ENCODE peak calls at places on chromosome 4, in ten cellular contexts. One of them, this sample, is unnamed.

GRCh38 chr4:139740531-139741041 is 75.0 kb downstream of the MGST2 start:
- DNase-seq in amniotic stem cell: peak
- DNase-seq in DMS153: peak
- DNase-seq in AML-193: peak
- DNase-seq in stimulated activated CD4-positive, alpha-beta T cell treated with anti-CD3 and anti-CD28 coated beads, Interleukin-15, amount 100 ng/mL, for 1 hour: no peak
- DNase-seq in activated T-cell treated with anti-CD3 and anti-CD28 coated beads, Interleukin-2, amount 50 U/mL, for 72 hours: no peak
- DNase-seq in HL-60: peak
- DNase-seq in stromal cell of bone marrow: peak
- DNase-seq in GM04504: peak
- DNase-seq in GM23338: no peak
- DNase-seq in this sample: no peak

GRCh38 chr4:94889961-94890360 is 132.2 kb downstream of the BMPR1B start:
- DNase-seq in amniotic stem cell: no peak
- DNase-seq in stromal cell of bone marrow: peak
- DNase-seq in AML-193: no peak
- DNase-seq in GM04504: peak
- DNase-seq in DMS153: no peak
- DNase-seq in activated T-cell treated with anti-CD3 and anti-CD28 coated beads, Interleukin-2, amount 50 U/mL, for 72 hours: no peak
- DNase-seq in stimulated activated CD4-positive, alpha-beta T cell treated with anti-CD3 and anti-CD28 coated beads, Interleukin-15, amount 100 ng/mL, for 1 hour: no peak
- DNase-seq in GM23338: peak
- DNase-seq in HL-60: no peak
- DNase-seq in this sample: no peak

GRCh38 chr4:113539408-113539807 is 222.1 kb downstream of the CAMK2D start:
- DNase-seq in activated T-cell treated with anti-CD3 and anti-CD28 coated beads, Interleukin-2, amount 50 U/mL, for 72 hours: peak
- DNase-seq in AML-193: no peak
- DNase-seq in stromal cell of bone marrow: peak
- DNase-seq in GM04504: peak
- DNase-seq in amniotic stem cell: peak
- DNase-seq in stimulated activated CD4-positive, alpha-beta T cell treated with anti-CD3 and anti-CD28 coated beads, Interleukin-15, amount 100 ng/mL, for 1 hour: no peak
- DNase-seq in HL-60: no peak
- DNase-seq in DMS153: no peak
- DNase-seq in GM23338: no peak
- DNase-seq in this sample: no peak

GRCh38 chr4:17939061-17939460 is 82.5 kb downstream of the LCORL start:
- DNase-seq in GM04504: no peak
- DNase-seq in HL-60: no peak
- DNase-seq in activated T-cell treated with anti-CD3 and anti-CD28 coated beads, Interleukin-2, amount 50 U/mL, for 72 hours: no peak
- DNase-seq in stimulated activated CD4-positive, alpha-beta T cell treated with anti-CD3 and anti-CD28 coated beads, Interleukin-15, amount 100 ng/mL, for 1 hour: no peak
- DNase-seq in DMS153: no peak
- DNase-seq in stromal cell of bone marrow: no peak
- DNase-seq in amniotic stem cell: no peak
- DNase-seq in GM23338: no peak
- DNase-seq in AML-193: no peak
- DNase-seq in this sample: no peak

GRCh38 chr4:54315561-54315960 is 86.5 kb downstream of the PDGFRA start:
- DNase-seq in DMS153: peak
- DNase-seq in activated T-cell treated with anti-CD3 and anti-CD28 coated beads, Interleukin-2, amount 50 U/mL, for 72 hours: peak
- DNase-seq in stromal cell of bone marrow: no peak
- DNase-seq in HL-60: no peak
- DNase-seq in amniotic stem cell: no peak
- DNase-seq in AML-193: no peak
- DNase-seq in GM23338: no peak
- DNase-seq in GM04504: no peak
- DNase-seq in stimulated activated CD4-positive, alpha-beta T cell treated with anti-CD3 and anti-CD28 coated beads, Interleukin-15, amount 100 ng/mL, for 1 hour: no peak
- DNase-seq in this sample: no peak

GRCh38 chr4:119068529-119068962 is 67.1 kb upstream of the MYOZ2 start:
- DNase-seq in stromal cell of bone marrow: no peak
- DNase-seq in AML-193: no peak
- DNase-seq in stimulated activated CD4-positive, alpha-beta T cell treated with anti-CD3 and anti-CD28 coated beads, Interleukin-15, amount 100 ng/mL, for 1 hour: no peak
- DNase-seq in GM23338: peak
- DNase-seq in DMS153: no peak
- DNase-seq in amniotic stem cell: no peak
- DNase-seq in GM04504: peak
- DNase-seq in HL-60: no peak
- DNase-seq in activated T-cell treated with anti-CD3 and anti-CD28 coated beads, Interleukin-2, amount 50 U/mL, for 72 hours: no peak
- DNase-seq in this sample: no peak

GRCh38 chr4:7781361-7781760 is 158.3 kb downstream of the AFAP1 start:
- DNase-seq in amniotic stem cell: no peak
- DNase-seq in DMS153: no peak
- DNase-seq in stimulated activated CD4-positive, alpha-beta T cell treated with anti-CD3 and anti-CD28 coated beads, Interleukin-15, amount 100 ng/mL, for 1 hour: no peak
- DNase-seq in GM04504: peak
- DNase-seq in GM23338: no peak
- DNase-seq in AML-193: no peak
- DNase-seq in HL-60: no peak
- DNase-seq in activated T-cell treated with anti-CD3 and anti-CD28 coated beads, Interleukin-2, amount 50 U/mL, for 72 hours: no peak
- DNase-seq in stromal cell of bone marrow: no peak
- DNase-seq in this sample: no peak

GRCh38 chr4:5635826-5636196 is 72.5 kb downstream of the EVC2 start:
- DNase-seq in amniotic stem cell: peak
- DNase-seq in activated T-cell treated with anti-CD3 and anti-CD28 coated beads, Interleukin-2, amount 50 U/mL, for 72 hours: no peak
- DNase-seq in AML-193: no peak
- DNase-seq in DMS153: no peak
- DNase-seq in stimulated activated CD4-positive, alpha-beta T cell treated with anti-CD3 and anti-CD28 coated beads, Interleukin-15, amount 100 ng/mL, for 1 hour: no peak
- DNase-seq in GM04504: no peak
- DNase-seq in stromal cell of bone marrow: peak
- DNase-seq in HL-60: no peak
- DNase-seq in GM23338: no peak
- DNase-seq in this sample: no peak

GRCh38 chr4:37008199-37008598 is 236.3 kb upstream of the NWD2 start:
- DNase-seq in amniotic stem cell: no peak
- DNase-seq in GM04504: no peak
- DNase-seq in activated T-cell treated with anti-CD3 and anti-CD28 coated beads, Interleukin-2, amount 50 U/mL, for 72 hours: no peak
- DNase-seq in GM23338: no peak
- DNase-seq in AML-193: no peak
- DNase-seq in stimulated activated CD4-positive, alpha-beta T cell treated with anti-CD3 and anti-CD28 coated beads, Interleukin-15, amount 100 ng/mL, for 1 hour: no peak
- DNase-seq in stromal cell of bone marrow: no peak
- DNase-seq in HL-60: no peak
- DNase-seq in DMS153: peak
- DNase-seq in this sample: no peak

GRCh38 chr4:168766537-168767316 is 243.3 kb downstream of the CBR4 start:
- DNase-seq in GM04504: peak
- DNase-seq in stromal cell of bone marrow: peak
- DNase-seq in amniotic stem cell: no peak
- DNase-seq in stimulated activated CD4-positive, alpha-beta T cell treated with anti-CD3 and anti-CD28 coated beads, Interleukin-15, amount 100 ng/mL, for 1 hour: no peak
- DNase-seq in AML-193: no peak
- DNase-seq in GM23338: no peak
- DNase-seq in activated T-cell treated with anti-CD3 and anti-CD28 coated beads, Interleukin-2, amount 50 U/mL, for 72 hours: no peak
- DNase-seq in HL-60: no peak
- DNase-seq in DMS153: no peak
- DNase-seq in this sample: no peak

GRCh38 chr4:80619070-80619674 is 283.6 kb downstream of the CFAP299 start:
- DNase-seq in GM04504: no peak
- DNase-seq in amniotic stem cell: no peak
- DNase-seq in AML-193: peak
- DNase-seq in stimulated activated CD4-positive, alpha-beta T cell treated with anti-CD3 and anti-CD28 coated beads, Interleukin-15, amount 100 ng/mL, for 1 hour: no peak
- DNase-seq in DMS153: no peak
- DNase-seq in HL-60: no peak
- DNase-seq in GM23338: peak
- DNase-seq in activated T-cell treated with anti-CD3 and anti-CD28 coated beads, Interleukin-2, amount 50 U/mL, for 72 hours: no peak
- DNase-seq in stromal cell of bone marrow: no peak
- DNase-seq in this sample: no peak

GRCh38 chr4:61992351-61992750 is 792.2 kb downstream of the ADGRL3 start:
- DNase-seq in amniotic stem cell: no peak
- DNase-seq in GM23338: peak
- DNase-seq in stimulated activated CD4-positive, alpha-beta T cell treated with anti-CD3 and anti-CD28 coated beads, Interleukin-15, amount 100 ng/mL, for 1 hour: no peak
- DNase-seq in AML-193: no peak
- DNase-seq in activated T-cell treated with anti-CD3 and anti-CD28 coated beads, Interleukin-2, amount 50 U/mL, for 72 hours: no peak
- DNase-seq in stromal cell of bone marrow: no peak
- DNase-seq in HL-60: no peak
- DNase-seq in GM04504: no peak
- DNase-seq in DMS153: no peak
- DNase-seq in this sample: no peak

This sample was measured in GOT3.